ENCODE peak calls at places on chromosomes 3 and 15, in four cellular contexts. P is progenitor cell of endocrine pancreas, S is adrenal gland, O is HT-29. A is an unnamed sample.

GRCh38 chr3:111215481-111215880 is 143.9 kb downstream of the NECTIN3 start:
- DNase-seq in P (no peak), S (no peak), O (no peak), A (no peak)

GRCh38 chr3:53842436-53843194 is 3.6 kb downstream of the CHDH start:
- DNase-seq in P (peak), S (peak), O (peak), A (no peak)

GRCh38 chr3:88031543-88032148 is 27.2 kb downstream of the CGGBP1 start:
- DNase-seq in P (no peak), S (no peak), O (no peak), A (no peak)

GRCh38 chr3:146577662-146578061 is 27.5 kb downstream of the PLSCR5 start:
- DNase-seq in P (no peak), S (no peak), O (peak), A (no peak)

GRCh38 chr15:45026646-45027045 is 3.7 kb downstream of the SORD start:
- DNase-seq in P (no peak), S (no peak), O (peak), A (no peak)

GRCh38 chr15:68412218-68412617 is 19.7 kb downstream of the ITGA11 start:
- DNase-seq in P (no peak), S (no peak), O (no peak), A (no peak)

GRCh38 chr3:179973024-179973423 is 63.7 kb downstream of the PEX5L start:
- DNase-seq in P (no peak), S (no peak), O (no peak), A (no peak)

GRCh38 chr15:58525926-58526538 is 94.2 kb downstream of the LIPC start:
- DNase-seq in P (no peak), S (no peak), O (no peak), A (no peak)

GRCh38 chr15:41517895-41518449 is 4.3 kb upstream of the LTK start:
- DNase-seq in P (no peak), S (no peak), O (no peak), A (peak)

GRCh38 chr3:7999363-7999762 is 502.3 kb upstream of the LMCD1 start:
- DNase-seq in P (no peak), S (no peak), O (no peak), A (no peak)

A was measured in left lung.